ENCODE peak calls at places on chromosomes 1 and 21, in eight cellular contexts. O is neural progenitor cell, W is IMR-90, T is tibial artery, D is glutamatergic neuron, M is K562, A is psoas muscle, S is BE2C. E is an unnamed sample.

GRCh38 chr1:63713627-63714481 is 60.0 kb upstream of the ROR1 start:
- DNase-seq in O (peak; percentile 23), W (peak; percentile 93), T (no peak), D (no peak), M (no peak), A (no peak), S (no peak), E (no peak)

GRCh38 chr1:167052389-167052788 is 37.8 kb downstream of the GPA33 start:
- DNase-seq in O (peak; percentile 56), W (no peak), T (no peak), D (peak; percentile 47), M (peak; percentile 60), A (no peak), S (peak; percentile 36), E (peak; percentile 45)

GRCh38 chr1:111778541-111779051 is 22.9 kb downstream of the DDX20 start:
- DNase-seq in O (peak; percentile 60), W (no peak), T (no peak), D (no peak), M (no peak), A (no peak), S (no peak), E (no peak)

GRCh38 chr1:87203890-87204289 is 124.8 kb upstream of the LMO4 start:
- DNase-seq in O (no peak), W (peak; percentile 74), T (no peak), D (no peak), M (no peak), A (no peak), S (no peak), E (no peak)

GRCh38 chr1:234315091-234315541 is 58.1 kb upstream of the COA6 start:
- DNase-seq in O (no peak), W (peak; percentile 76), T (no peak), D (no peak), M (no peak), A (no peak), S (no peak), E (no peak)

GRCh38 chr1:212975607-212975918 is 25.2 kb downstream of the VASH2 start:
- DNase-seq in O (no peak), W (peak; percentile 65), T (no peak), D (no peak), M (no peak), A (no peak), S (no peak), E (no peak)

GRCh38 chr21:38716942-38717341 is 88.8 kb upstream of the ETS2 start:
- DNase-seq in O (no peak), W (peak; percentile 12), T (no peak), D (no peak), M (no peak), A (no peak), S (no peak), E (no peak)

GRCh38 chr1:156444407-156445001 is 56.1 kb downstream of the MEF2D start:
- DNase-seq in O (peak; percentile 83), W (no peak), T (no peak), D (peak; percentile 51), M (peak; percentile 50), A (no peak), S (peak; percentile 70), E (peak; percentile 66)

GRCh38 chr1:119409731-119410130 is 5.2 kb upstream of the HSD3B2 start:
- DNase-seq in O (no peak), W (peak; percentile 11), T (no peak), D (no peak), M (no peak), A (no peak), S (no peak), E (no peak)

GRCh38 chr1:162062542-162063015 is 6.9 kb upstream of the NOS1AP start:
- DNase-seq in O (peak; percentile 73), W (peak; percentile 41), T (no peak), D (peak; percentile 24), M (no peak), A (no peak), S (peak; percentile 84), E (no peak)

GRCh38 chr1:3625151-3625907 is 514 bp downstream of the TPRG1L start:
- DNase-seq in O (peak; percentile 77), W (peak; percentile 39), T (no peak), D (peak; percentile 60), M (peak; percentile 87), A (peak; percentile 33), S (peak; percentile 37), E (peak; percentile 62)

GRCh38 chr1:226763741-226764264 is 24.7 kb upstream of the ITPKB start:
- DNase-seq in O (no peak), W (peak; percentile 96), T (no peak), D (no peak), M (no peak), A (no peak), S (no peak), E (peak; percentile 10)

GRCh38 chr1:197799271-197799670 is 24.0 kb upstream of the DENND1B start:
- DNase-seq in O (no peak), W (peak; percentile 88), T (no peak), D (no peak), M (no peak), A (no peak), S (peak; percentile 39), E (no peak)

GRCh38 chr1:236523704-236524141 is at the start of gene LGALS8:
- DNase-seq in O (peak; percentile 69), W (peak; percentile 80), T (peak; percentile 93), D (peak; percentile 76), M (peak; percentile 90), A (peak; percentile 92), S (peak; percentile 18), E (peak; percentile 80)

GRCh38 chr1:3352084-3352951 is 102.1 kb upstream of the ARHGEF16 start:
- DNase-seq in O (peak; percentile 94), W (peak; percentile 18), T (peak; percentile 93), D (peak; percentile 47), M (no peak), A (peak; percentile 37), S (no peak), E (no peak)

GRCh38 chr21:33025106-33025470 is 647 bp upstream of the OLIG2 start:
- DNase-seq in O (peak; percentile 81), W (no peak), T (no peak), D (peak; percentile 78), M (no peak), A (no peak), S (no peak), E (peak; percentile 71)

GRCh38 chr1:31679091-31679490 is 24.7 kb downstream of the COL16A1 start:
- DNase-seq in O (no peak), W (no peak), T (no peak), D (no peak), M (no peak), A (no peak), S (no peak), E (no peak)

GRCh38 chr21:8989883-8990325 is 1531.5 kb upstream of the TPTE start:
- DNase-seq in O (no peak), W (no peak), T (no peak), D (peak; percentile 47), M (no peak), A (no peak), S (peak; percentile 70), E (peak; percentile 66)

GRCh38 chr1:57616906-57617305 is 193.0 kb upstream of the DAB1 start:
- DNase-seq in O (no peak), W (no peak), T (no peak), D (no peak), M (no peak), A (peak; percentile 55), S (no peak), E (no peak)

GRCh38 chr1:43225168-43225567 is 44.6 kb upstream of the TMEM125 start:
- DNase-seq in O (no peak), W (no peak), T (no peak), D (no peak), M (peak; percentile 33), A (no peak), S (no peak), E (no peak)

GRCh38 chr1:245735831-245736530 is 581.2 kb downstream of the KIF26B start:
- DNase-seq in O (no peak), W (peak; percentile 41), T (no peak), D (no peak), M (no peak), A (no peak), S (no peak), E (no peak)

GRCh38 chr1:65449214-65449823 is 28.9 kb downstream of the LEPR start:
- DNase-seq in O (no peak), W (no peak), T (no peak), D (peak; percentile 33), M (no peak), A (no peak), S (no peak), E (no peak)
- TF ChIP-seq CTCF in O (peak; percentile 20), W (no peak), T (no peak), D (no peak), M (peak; percentile 12), A (no peak), S (no peak), E (no peak)

DNA sequence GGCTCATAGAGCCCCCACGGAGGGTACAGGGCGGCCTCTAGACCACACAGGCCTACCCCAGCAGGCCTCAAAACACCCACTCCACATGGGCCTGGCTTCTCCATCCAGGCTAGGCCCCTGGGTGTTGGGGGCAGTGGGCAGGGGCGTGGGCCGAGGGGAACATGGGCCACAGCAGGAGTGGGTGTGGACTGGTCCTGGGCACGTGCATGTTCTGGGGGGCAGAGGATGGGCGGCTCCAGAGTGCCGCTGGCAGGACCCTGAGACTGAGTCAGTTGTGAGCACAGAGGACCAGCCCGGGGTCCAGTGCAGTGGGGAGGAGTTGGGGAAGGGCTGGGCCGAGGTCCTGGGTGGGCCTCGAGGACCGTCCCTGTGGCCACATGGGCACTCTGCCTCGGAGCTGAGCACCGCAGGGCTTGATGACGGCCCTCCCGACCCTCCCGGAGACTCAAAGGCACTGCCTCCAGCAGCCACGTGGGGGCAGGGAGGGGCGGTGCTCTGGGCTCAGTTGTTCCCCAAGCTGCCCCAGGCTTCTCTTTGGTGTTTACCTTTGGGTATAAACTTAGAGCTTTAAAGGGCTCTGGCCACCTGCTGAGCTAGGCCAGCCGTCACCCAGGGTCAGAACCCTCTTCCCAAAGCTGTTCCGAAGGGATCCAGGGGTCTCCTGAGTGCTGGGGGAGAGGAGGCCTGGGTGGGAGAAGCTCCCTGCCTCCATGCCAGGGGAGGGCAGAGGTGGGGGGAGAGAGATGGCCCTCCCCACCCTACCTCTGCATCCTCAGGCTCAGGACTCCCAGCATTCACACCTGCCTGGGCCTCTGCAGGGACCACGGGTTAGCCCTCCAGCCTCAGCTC is 79.9 kb downstream of the MORN1 start:
- DNase-seq in O (peak; percentile 86), W (peak; percentile 58), T (peak; percentile 90), D (peak; percentile 83), M (peak; percentile 75), A (peak; percentile 77), S (peak; percentile 57), E (peak; percentile 67)
- TF ChIP-seq CTCF in O (peak; percentile 56), W (peak; percentile 50), T (peak; percentile 47), D (peak; percentile 66), M (peak; percentile 60), A (no peak), S (peak; percentile 21), E (peak; percentile 51)

DNA sequence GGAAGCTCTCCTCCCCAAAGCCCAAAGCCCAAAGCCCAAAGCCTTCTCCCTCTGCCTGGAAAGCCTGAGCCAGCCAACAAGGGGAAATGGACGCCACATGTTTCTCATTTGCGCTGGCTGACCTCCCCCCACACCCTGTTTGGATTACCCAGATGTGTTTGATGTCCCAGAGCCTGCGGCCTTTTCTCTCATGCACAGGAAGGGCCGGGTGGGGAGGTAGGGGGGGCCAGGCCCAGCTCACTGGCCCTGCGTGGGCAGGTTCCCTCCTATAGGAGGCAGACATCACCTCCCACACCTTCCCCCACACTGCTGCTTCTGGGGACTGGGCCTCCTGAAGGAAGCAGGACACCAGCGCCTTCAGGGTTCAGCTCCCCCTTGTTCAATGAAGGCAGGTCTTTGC is 116.3 kb downstream of the NAV1 start:
- DNase-seq in O (peak; percentile 41), W (peak; percentile 92), T (no peak), D (no peak), M (peak; percentile 76), A (peak; percentile 48), S (peak; percentile 88), E (no peak)
- TF ChIP-seq CTCF in O (peak; percentile 18), W (peak; percentile 22), T (no peak), D (no peak), M (peak; percentile 34), A (no peak), S (peak; percentile 54), E (no peak)

GRCh38 chr1:209883341-209883971 is 54.6 kb upstream of the SYT14 start:
- DNase-seq in O (peak; percentile 14), W (peak; percentile 89), T (no peak), D (no peak), M (no peak), A (no peak), S (no peak), E (no peak)
- TF ChIP-seq CTCF in O (no peak), W (no peak), T (no peak), D (no peak), M (no peak), A (no peak), S (peak; percentile 36), E (no peak)

E was measured in endothelial cell.